ENCODE peak calls at places on chromosomes 11 and 22, in seven cellular contexts. One of them, this sample, is unnamed. For H3K4me1, the result is how much of the 10 kb centered on the place peaks cover.

GRCh38 chr11:62922653-62923371 is 1.6 kb upstream of the CHRM1 start:
- DNase-seq in transverse colon: no peak
- DNase-seq in body of pancreas: no peak
- DNase-seq in mucosa of descending colon: no peak
- DNase-seq in spleen: no peak
- DNase-seq in breast epithelium: no peak
- DNase-seq in Panc1: no peak
- DNase-seq in this sample: no peak

GRCh38 chr11:62142043-62142375 is 18.2 kb downstream of the INCENP start:
- DNase-seq in breast epithelium: no peak
- DNase-seq in spleen: peak
- DNase-seq in transverse colon: no peak
- DNase-seq in body of pancreas: no peak
- DNase-seq in mucosa of descending colon: no peak
- DNase-seq in Panc1: no peak
- DNase-seq in this sample: no peak

GRCh38 chr11:64734786-64735761 is 8.9 kb downstream of the RASGRP2 start:
- DNase-seq in Panc1: no peak
- DNase-seq in breast epithelium: no peak
- DNase-seq in mucosa of descending colon: no peak
- DNase-seq in body of pancreas: no peak
- DNase-seq in transverse colon: no peak
- DNase-seq in spleen: peak
- DNase-seq in this sample: no peak

GRCh38 chr22:35160268-35160667 is 94.3 kb downstream of the ISX start:
- DNase-seq in mucosa of descending colon: no peak
- DNase-seq in breast epithelium: no peak
- DNase-seq in spleen: no peak
- DNase-seq in transverse colon: no peak
- DNase-seq in body of pancreas: no peak
- DNase-seq in Panc1: no peak
- DNase-seq in this sample: no peak

GRCh38 chr11:69642913-69643632 is 2.1 kb downstream of the CCND1 start:
- DNase-seq in Panc1: no peak
- DNase-seq in transverse colon: peak
- DNase-seq in mucosa of descending colon: peak
- DNase-seq in body of pancreas: peak
- DNase-seq in breast epithelium: peak
- DNase-seq in spleen: peak
- DNase-seq in this sample: peak

GRCh38 chr22:45319319-45319675 is 9.6 kb downstream of the FAM118A start:
- DNase-seq in spleen: no peak
- DNase-seq in breast epithelium: no peak
- DNase-seq in Panc1: no peak
- DNase-seq in body of pancreas: no peak
- DNase-seq in transverse colon: no peak
- DNase-seq in mucosa of descending colon: no peak
- DNase-seq in this sample: no peak

GRCh38 chr11:61467609-61468401 is 37.9 kb downstream of the SDHAF2 start:
- DNase-seq in breast epithelium: no peak
- DNase-seq in spleen: no peak
- DNase-seq in transverse colon: no peak
- DNase-seq in body of pancreas: no peak
- DNase-seq in Panc1: no peak
- DNase-seq in mucosa of descending colon: no peak
- DNase-seq in this sample: no peak

GRCh38 chr11:95739526-95739925 is 50.1 kb downstream of the FAM76B start:
- DNase-seq in breast epithelium: no peak
- DNase-seq in spleen: no peak
- DNase-seq in transverse colon: no peak
- DNase-seq in body of pancreas: no peak
- DNase-seq in mucosa of descending colon: no peak
- DNase-seq in Panc1: no peak
- DNase-seq in this sample: no peak

GRCh38 chr11:45022294-45023064 is 71.8 kb upstream of the TP53I11 start:
- DNase-seq in transverse colon: no peak
- DNase-seq in Panc1: no peak
- DNase-seq in body of pancreas: no peak
- DNase-seq in breast epithelium: no peak
- DNase-seq in mucosa of descending colon: no peak
- DNase-seq in spleen: no peak
- DNase-seq in this sample: peak

GRCh38 chr11:122197055-122197987 is 81.3 kb upstream of the BLID start:
- DNase-seq in transverse colon: no peak
- DNase-seq in Panc1: peak
- DNase-seq in mucosa of descending colon: no peak
- DNase-seq in body of pancreas: no peak
- DNase-seq in spleen: no peak
- DNase-seq in breast epithelium: no peak
- DNase-seq in this sample: peak

GRCh38 chr11:35321532-35322320 is 97.6 kb downstream of the SLC1A2 start:
- DNase-seq in spleen: no peak
- DNase-seq in mucosa of descending colon: no peak
- DNase-seq in transverse colon: no peak
- DNase-seq in Panc1: no peak
- DNase-seq in body of pancreas: peak
- DNase-seq in breast epithelium: no peak
- DNase-seq in this sample: no peak

GRCh38 chr11:114026355-114026754 is 33.2 kb upstream of the ZBTB16 start:
- DNase-seq in breast epithelium: no peak
- DNase-seq in body of pancreas: no peak
- DNase-seq in spleen: no peak
- DNase-seq in Panc1: no peak
- DNase-seq in transverse colon: no peak
- DNase-seq in mucosa of descending colon: no peak
- DNase-seq in this sample: no peak

GRCh38 chr22:49367016-49367697 is 460.5 kb downstream of the BRD1 start:
- DNase-seq in breast epithelium: peak
- DNase-seq in spleen: peak
- DNase-seq in mucosa of descending colon: no peak
- DNase-seq in transverse colon: no peak
- DNase-seq in body of pancreas: no peak
- DNase-seq in Panc1: no peak
- DNase-seq in this sample: no peak

GRCh38 chr11:13897606-13898276 is 64.8 kb upstream of the SPON1 start:
- DNase-seq in breast epithelium: no peak
- DNase-seq in mucosa of descending colon: no peak
- DNase-seq in transverse colon: no peak
- DNase-seq in Panc1: no peak
- DNase-seq in spleen: no peak
- DNase-seq in body of pancreas: no peak
- DNase-seq in this sample: no peak

GRCh38 chr22:35783943-35784614 is 66.4 kb downstream of the APOL5 start:
- DNase-seq in spleen: no peak
- DNase-seq in breast epithelium: no peak
- DNase-seq in transverse colon: no peak
- DNase-seq in Panc1: no peak
- DNase-seq in mucosa of descending colon: no peak
- DNase-seq in body of pancreas: no peak
- DNase-seq in this sample: no peak

GRCh38 chr11:75428301-75428724 is 4.7 kb downstream of the KLHL35 start:
- DNase-seq in Panc1: no peak
- DNase-seq in body of pancreas: peak
- DNase-seq in transverse colon: peak
- DNase-seq in breast epithelium: peak
- DNase-seq in spleen: peak
- DNase-seq in mucosa of descending colon: peak
- DNase-seq in this sample: peak

GRCh38 chr11:27464155-27464759 is 8.3 kb downstream of the LGR4 start:
- DNase-seq in Panc1: no peak
- DNase-seq in body of pancreas: peak
- DNase-seq in spleen: no peak
- DNase-seq in breast epithelium: peak
- DNase-seq in mucosa of descending colon: no peak
- DNase-seq in transverse colon: no peak
- DNase-seq in this sample: no peak

GRCh38 chr11:57476223-57476882 is 16.0 kb downstream of the RTN4RL2 start:
- DNase-seq in spleen: peak
- DNase-seq in mucosa of descending colon: no peak
- DNase-seq in Panc1: no peak
- DNase-seq in breast epithelium: peak
- DNase-seq in body of pancreas: peak
- DNase-seq in transverse colon: peak
- DNase-seq in this sample: no peak

GRCh38 chr11:33691051-33691864 is 9.4 kb downstream of the C11orf91 start:
- DNase-seq in Panc1: no peak
- DNase-seq in transverse colon: peak
- DNase-seq in body of pancreas: no peak
- DNase-seq in mucosa of descending colon: no peak
- DNase-seq in spleen: no peak
- DNase-seq in breast epithelium: no peak
- DNase-seq in this sample: no peak

GRCh38 chr22:22407061-22407460 is 101.5 kb downstream of the ZNF280B start:
- DNase-seq in breast epithelium: no peak
- DNase-seq in mucosa of descending colon: no peak
- DNase-seq in Panc1: no peak
- DNase-seq in transverse colon: no peak
- DNase-seq in body of pancreas: no peak
- DNase-seq in spleen: no peak
- DNase-seq in this sample: no peak

GRCh38 chr11:66072518-66072917 is 2.4 kb downstream of the PACS1 start:
- DNase-seq in Panc1: no peak
- DNase-seq in mucosa of descending colon: no peak
- DNase-seq in transverse colon: no peak
- DNase-seq in breast epithelium: peak
- DNase-seq in body of pancreas: no peak
- DNase-seq in spleen: no peak
- DNase-seq in this sample: no peak
- H3K4me3 ChIP-seq in Panc1: no peak
- H3K4me3 ChIP-seq in mucosa of descending colon: no peak
- H3K4me3 ChIP-seq in transverse colon: no peak
- H3K4me3 ChIP-seq in breast epithelium: no peak
- H3K4me3 ChIP-seq in body of pancreas: no peak
- H3K4me3 ChIP-seq in spleen: no peak
- H3K4me3 ChIP-seq in this sample: no peak

GRCh38 chr11:126764221-126764620 is 236.3 kb downstream of the KIRREL3 start:
- DNase-seq in breast epithelium: no peak
- DNase-seq in mucosa of descending colon: no peak
- DNase-seq in Panc1: no peak
- DNase-seq in transverse colon: no peak
- DNase-seq in body of pancreas: no peak
- DNase-seq in spleen: no peak
- DNase-seq in this sample: no peak

GRCh38 chr11:126768702-126769101 is 231.9 kb downstream of the KIRREL3 start:
- DNase-seq in Panc1: no peak
- DNase-seq in mucosa of descending colon: no peak
- DNase-seq in transverse colon: no peak
- DNase-seq in body of pancreas: no peak
- DNase-seq in breast epithelium: no peak
- DNase-seq in spleen: no peak
- DNase-seq in this sample: no peak

GRCh38 chr11:126765196-126765595 is 235.4 kb downstream of the KIRREL3 start:
- DNase-seq in mucosa of descending colon: no peak
- DNase-seq in spleen: no peak
- DNase-seq in body of pancreas: no peak
- DNase-seq in transverse colon: no peak
- DNase-seq in breast epithelium: no peak
- DNase-seq in Panc1: no peak
- DNase-seq in this sample: no peak

GRCh38 chr11:126772267-126772666 is 228.3 kb downstream of the KIRREL3 start:
- DNase-seq in Panc1: no peak
- DNase-seq in spleen: no peak
- DNase-seq in transverse colon: no peak
- DNase-seq in breast epithelium: no peak
- DNase-seq in mucosa of descending colon: no peak
- DNase-seq in body of pancreas: no peak
- DNase-seq in this sample: no peak

GRCh38 chr11:126766425-126766824 is 234.1 kb downstream of the KIRREL3 start:
- DNase-seq in breast epithelium: no peak
- DNase-seq in body of pancreas: no peak
- DNase-seq in Panc1: no peak
- DNase-seq in spleen: no peak
- DNase-seq in mucosa of descending colon: no peak
- DNase-seq in transverse colon: peak
- DNase-seq in this sample: no peak
- TF ChIP-seq CTCF in breast epithelium: no peak
- TF ChIP-seq CTCF in body of pancreas: no peak
- TF ChIP-seq CTCF in Panc1: peak
- TF ChIP-seq CTCF in spleen: no peak
- TF ChIP-seq CTCF in mucosa of descending colon: no peak
- TF ChIP-seq CTCF in transverse colon: no peak
- TF ChIP-seq CTCF in this sample: no peak

DNA sequence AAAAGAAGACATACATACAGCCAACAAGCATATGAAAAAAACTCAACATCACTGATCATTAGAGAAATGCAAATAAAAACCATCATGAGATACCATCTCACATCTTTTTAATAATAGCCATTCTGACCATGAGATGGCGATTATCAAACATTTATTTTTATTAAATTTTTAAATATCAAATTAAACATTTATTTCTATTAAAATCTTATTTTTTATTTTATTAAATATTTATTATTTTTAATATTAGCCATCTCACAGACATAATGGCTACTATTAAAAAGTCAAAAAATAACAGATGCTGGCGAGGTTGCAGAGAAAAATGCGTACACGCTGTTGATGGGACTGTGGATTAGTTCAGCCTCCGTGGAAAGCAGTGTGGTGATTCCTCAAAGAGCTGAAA is 264.8 kb upstream of the TENM4 start:
- DNase-seq in spleen: no peak
- DNase-seq in Panc1: no peak
- DNase-seq in transverse colon: no peak
- DNase-seq in mucosa of descending colon: no peak
- DNase-seq in body of pancreas: no peak
- DNase-seq in breast epithelium: no peak
- DNase-seq in this sample: no peak
- H3K4me1 ChIP-seq in spleen: under half
- H3K4me1 ChIP-seq in Panc1: under half
- H3K4me1 ChIP-seq in transverse colon: under half
- H3K4me1 ChIP-seq in mucosa of descending colon: under half
- H3K4me1 ChIP-seq in body of pancreas: under half
- H3K4me1 ChIP-seq in breast epithelium: under half
- H3K4me1 ChIP-seq in this sample: under half

DNA sequence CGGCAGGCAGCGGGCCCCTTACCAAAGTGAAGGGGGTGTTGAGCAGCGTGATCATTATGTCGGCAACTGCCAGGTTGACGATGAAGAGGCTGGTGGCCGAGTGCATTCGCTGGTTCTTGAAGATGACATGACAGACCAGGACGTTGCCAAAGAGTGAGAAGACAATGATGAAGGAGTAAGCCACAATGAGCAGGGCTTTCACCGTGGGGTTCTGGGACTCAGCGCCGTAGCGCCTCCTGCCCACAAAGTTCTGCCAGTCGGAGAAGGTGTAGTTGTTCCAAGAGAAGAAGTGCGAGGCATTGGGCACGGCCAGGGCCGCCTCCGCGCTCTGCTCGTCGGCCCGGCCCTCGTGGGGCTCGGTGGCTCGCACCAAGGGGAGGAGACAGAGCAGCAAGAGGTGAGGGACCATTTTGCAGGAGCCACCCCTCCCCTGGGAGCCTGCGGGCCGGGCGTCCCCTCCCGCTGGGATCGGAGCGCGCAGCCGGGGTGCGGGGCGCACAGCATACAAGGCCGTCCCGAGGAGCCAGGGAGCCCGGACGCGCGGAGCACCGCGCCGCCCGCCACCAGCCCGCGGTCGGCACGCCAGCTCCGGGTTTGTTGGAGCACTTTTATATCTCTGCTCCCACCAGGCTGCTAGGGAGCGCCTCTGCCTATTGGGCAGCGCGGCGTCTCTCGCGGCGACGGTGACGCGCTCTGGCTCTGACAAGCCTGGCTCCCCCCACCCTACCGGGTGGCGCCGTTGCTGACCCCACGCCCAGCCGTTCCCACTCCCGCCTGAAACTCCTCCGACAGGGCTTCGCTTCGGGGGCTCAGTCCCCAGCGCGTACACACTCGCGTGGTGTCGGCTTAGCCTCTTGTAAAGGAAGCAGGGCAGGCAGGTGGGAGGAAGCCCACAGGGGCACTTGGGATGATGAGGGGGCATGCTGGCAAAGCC is at the start of gene GPR83:
- DNase-seq in transverse colon: no peak
- DNase-seq in spleen: no peak
- DNase-seq in Panc1: no peak
- DNase-seq in breast epithelium: no peak
- DNase-seq in body of pancreas: no peak
- DNase-seq in mucosa of descending colon: no peak
- DNase-seq in this sample: no peak
- H3K4me3 ChIP-seq in transverse colon: no peak
- H3K4me3 ChIP-seq in spleen: no peak
- H3K4me3 ChIP-seq in Panc1: peak
- H3K4me3 ChIP-seq in breast epithelium: peak
- H3K4me3 ChIP-seq in body of pancreas: no peak
- H3K4me3 ChIP-seq in mucosa of descending colon: no peak
- H3K4me3 ChIP-seq in this sample: peak

This sample was measured in ascending aorta.